ENCODE peak calls at places on chromosomes 16 and 17, in ten cellular contexts. One of them, this sample, is unnamed.

GRCh38 chr16:13898233-13898632 is 21.7 kb upstream of the ERCC4 start:
- DNase-seq in NCI-H1694 treated with DMSO at 0.1 percent for 48 hours: no peak
- DNase-seq in mucosa of descending colon: no peak
- DNase-seq in BJ: no peak
- DNase-seq in psoas muscle: no peak
- DNase-seq in left ventricle myocardium superior: no peak
- DNase-seq in stimulated activated CD4-positive, alpha-beta T cell treated with anti-CD3 and anti-CD28 coated beads, Interleukin-1b, Interleukin-23, amount 100 ng/mL, for 1 hour: no peak
- DNase-seq in stomach: no peak
- DNase-seq in AG04450: no peak
- DNase-seq in ovary: no peak
- DNase-seq in this sample: no peak

GRCh38 chr17:58756246-58757161 is 850 bp downstream of the PPM1E start:
- DNase-seq in NCI-H1694 treated with DMSO at 0.1 percent for 48 hours: peak
- DNase-seq in mucosa of descending colon: no peak
- DNase-seq in BJ: no peak
- DNase-seq in psoas muscle: no peak
- DNase-seq in left ventricle myocardium superior: peak
- DNase-seq in stimulated activated CD4-positive, alpha-beta T cell treated with anti-CD3 and anti-CD28 coated beads, Interleukin-1b, Interleukin-23, amount 100 ng/mL, for 1 hour: no peak
- DNase-seq in stomach: no peak
- DNase-seq in AG04450: no peak
- DNase-seq in ovary: no peak
- DNase-seq in this sample: peak

GRCh38 chr16:85514295-85514600 is 98.9 kb upstream of the GSE1 start:
- DNase-seq in NCI-H1694 treated with DMSO at 0.1 percent for 48 hours: no peak
- DNase-seq in mucosa of descending colon: no peak
- DNase-seq in BJ: no peak
- DNase-seq in psoas muscle: peak
- DNase-seq in left ventricle myocardium superior: peak
- DNase-seq in stimulated activated CD4-positive, alpha-beta T cell treated with anti-CD3 and anti-CD28 coated beads, Interleukin-1b, Interleukin-23, amount 100 ng/mL, for 1 hour: no peak
- DNase-seq in stomach: no peak
- DNase-seq in AG04450: no peak
- DNase-seq in ovary: peak
- DNase-seq in this sample: no peak

GRCh38 chr17:47820023-47820789 is 1.4 kb downstream of the OSBPL7 start:
- DNase-seq in NCI-H1694 treated with DMSO at 0.1 percent for 48 hours: no peak
- DNase-seq in mucosa of descending colon: peak
- DNase-seq in BJ: no peak
- DNase-seq in psoas muscle: no peak
- DNase-seq in left ventricle myocardium superior: no peak
- DNase-seq in stimulated activated CD4-positive, alpha-beta T cell treated with anti-CD3 and anti-CD28 coated beads, Interleukin-1b, Interleukin-23, amount 100 ng/mL, for 1 hour: no peak
- DNase-seq in stomach: peak
- DNase-seq in AG04450: no peak
- DNase-seq in ovary: no peak
- DNase-seq in this sample: no peak

GRCh38 chr17:79982986-79983385 is 52.7 kb downstream of the TBC1D16 start:
- DNase-seq in NCI-H1694 treated with DMSO at 0.1 percent for 48 hours: no peak
- DNase-seq in mucosa of descending colon: peak
- DNase-seq in BJ: no peak
- DNase-seq in psoas muscle: no peak
- DNase-seq in left ventricle myocardium superior: no peak
- DNase-seq in stimulated activated CD4-positive, alpha-beta T cell treated with anti-CD3 and anti-CD28 coated beads, Interleukin-1b, Interleukin-23, amount 100 ng/mL, for 1 hour: no peak
- DNase-seq in stomach: no peak
- DNase-seq in AG04450: no peak
- DNase-seq in ovary: peak
- DNase-seq in this sample: no peak

GRCh38 chr17:1467898-1468492 is 12.0 kb upstream of the CRK start:
- DNase-seq in NCI-H1694 treated with DMSO at 0.1 percent for 48 hours: no peak
- DNase-seq in mucosa of descending colon: no peak
- DNase-seq in BJ: no peak
- DNase-seq in psoas muscle: peak
- DNase-seq in left ventricle myocardium superior: no peak
- DNase-seq in stimulated activated CD4-positive, alpha-beta T cell treated with anti-CD3 and anti-CD28 coated beads, Interleukin-1b, Interleukin-23, amount 100 ng/mL, for 1 hour: no peak
- DNase-seq in stomach: no peak
- DNase-seq in AG04450: no peak
- DNase-seq in ovary: peak
- DNase-seq in this sample: no peak

GRCh38 chr16:66391726-66392670 is 25.5 kb downstream of the CDH5 start:
- DNase-seq in NCI-H1694 treated with DMSO at 0.1 percent for 48 hours: no peak
- DNase-seq in mucosa of descending colon: no peak
- DNase-seq in BJ: no peak
- DNase-seq in psoas muscle: no peak
- DNase-seq in left ventricle myocardium superior: peak
- DNase-seq in stimulated activated CD4-positive, alpha-beta T cell treated with anti-CD3 and anti-CD28 coated beads, Interleukin-1b, Interleukin-23, amount 100 ng/mL, for 1 hour: no peak
- DNase-seq in stomach: no peak
- DNase-seq in AG04450: no peak
- DNase-seq in ovary: no peak
- DNase-seq in this sample: no peak

GRCh38 chr17:69949931-69950330 is 125.1 kb upstream of the KCNJ16 start:
- DNase-seq in NCI-H1694 treated with DMSO at 0.1 percent for 48 hours: no peak
- DNase-seq in mucosa of descending colon: no peak
- DNase-seq in BJ: peak
- DNase-seq in psoas muscle: no peak
- DNase-seq in left ventricle myocardium superior: no peak
- DNase-seq in stimulated activated CD4-positive, alpha-beta T cell treated with anti-CD3 and anti-CD28 coated beads, Interleukin-1b, Interleukin-23, amount 100 ng/mL, for 1 hour: no peak
- DNase-seq in stomach: no peak
- DNase-seq in AG04450: no peak
- DNase-seq in ovary: no peak
- DNase-seq in this sample: no peak

GRCh38 chr16:87391324-87391949 is 699 bp upstream of the MAP1LC3B start:
- DNase-seq in NCI-H1694 treated with DMSO at 0.1 percent for 48 hours: no peak
- DNase-seq in mucosa of descending colon: peak
- DNase-seq in BJ: no peak
- DNase-seq in psoas muscle: peak
- DNase-seq in left ventricle myocardium superior: peak
- DNase-seq in stimulated activated CD4-positive, alpha-beta T cell treated with anti-CD3 and anti-CD28 coated beads, Interleukin-1b, Interleukin-23, amount 100 ng/mL, for 1 hour: no peak
- DNase-seq in stomach: peak
- DNase-seq in AG04450: no peak
- DNase-seq in ovary: peak
- DNase-seq in this sample: peak

GRCh38 chr16:57367111-57367752 is 5.1 kb upstream of the CX3CL1 start:
- DNase-seq in NCI-H1694 treated with DMSO at 0.1 percent for 48 hours: no peak
- DNase-seq in mucosa of descending colon: no peak
- DNase-seq in BJ: no peak
- DNase-seq in psoas muscle: no peak
- DNase-seq in left ventricle myocardium superior: no peak
- DNase-seq in stimulated activated CD4-positive, alpha-beta T cell treated with anti-CD3 and anti-CD28 coated beads, Interleukin-1b, Interleukin-23, amount 100 ng/mL, for 1 hour: no peak
- DNase-seq in stomach: no peak
- DNase-seq in AG04450: no peak
- DNase-seq in ovary: no peak
- DNase-seq in this sample: no peak

GRCh38 chr16:17330019-17330570 is 140.7 kb downstream of the XYLT1 start:
- DNase-seq in NCI-H1694 treated with DMSO at 0.1 percent for 48 hours: peak
- DNase-seq in mucosa of descending colon: no peak
- DNase-seq in BJ: no peak
- DNase-seq in psoas muscle: no peak
- DNase-seq in left ventricle myocardium superior: no peak
- DNase-seq in stimulated activated CD4-positive, alpha-beta T cell treated with anti-CD3 and anti-CD28 coated beads, Interleukin-1b, Interleukin-23, amount 100 ng/mL, for 1 hour: no peak
- DNase-seq in stomach: no peak
- DNase-seq in AG04450: no peak
- DNase-seq in ovary: no peak
- DNase-seq in this sample: no peak

GRCh38 chr17:17227608-17228520 is 9.1 kb downstream of the FLCN start:
- DNase-seq in NCI-H1694 treated with DMSO at 0.1 percent for 48 hours: no peak
- DNase-seq in mucosa of descending colon: peak
- DNase-seq in BJ: no peak
- DNase-seq in psoas muscle: peak
- DNase-seq in left ventricle myocardium superior: peak
- DNase-seq in stimulated activated CD4-positive, alpha-beta T cell treated with anti-CD3 and anti-CD28 coated beads, Interleukin-1b, Interleukin-23, amount 100 ng/mL, for 1 hour: no peak
- DNase-seq in stomach: peak
- DNase-seq in AG04450: no peak
- DNase-seq in ovary: no peak
- DNase-seq in this sample: no peak

GRCh38 chr16:68235105-68235881 is 634 bp downstream of the ESRP2 start:
- DNase-seq in NCI-H1694 treated with DMSO at 0.1 percent for 48 hours: no peak
- DNase-seq in mucosa of descending colon: peak
- DNase-seq in BJ: no peak
- DNase-seq in psoas muscle: peak
- DNase-seq in left ventricle myocardium superior: no peak
- DNase-seq in stimulated activated CD4-positive, alpha-beta T cell treated with anti-CD3 and anti-CD28 coated beads, Interleukin-1b, Interleukin-23, amount 100 ng/mL, for 1 hour: no peak
- DNase-seq in stomach: peak
- DNase-seq in AG04450: no peak
- DNase-seq in ovary: peak
- DNase-seq in this sample: no peak

GRCh38 chr17:72397687-72398086 is 276.9 kb downstream of the SOX9 start:
- DNase-seq in NCI-H1694 treated with DMSO at 0.1 percent for 48 hours: no peak
- DNase-seq in mucosa of descending colon: no peak
- DNase-seq in BJ: no peak
- DNase-seq in psoas muscle: no peak
- DNase-seq in left ventricle myocardium superior: no peak
- DNase-seq in stimulated activated CD4-positive, alpha-beta T cell treated with anti-CD3 and anti-CD28 coated beads, Interleukin-1b, Interleukin-23, amount 100 ng/mL, for 1 hour: no peak
- DNase-seq in stomach: no peak
- DNase-seq in AG04450: no peak
- DNase-seq in ovary: no peak
- DNase-seq in this sample: no peak

GRCh38 chr17:7479389-7480192 is at the start of gene ZBTB4:
- DNase-seq in NCI-H1694 treated with DMSO at 0.1 percent for 48 hours: peak
- DNase-seq in mucosa of descending colon: peak
- DNase-seq in BJ: no peak
- DNase-seq in psoas muscle: peak
- DNase-seq in left ventricle myocardium superior: peak
- DNase-seq in stimulated activated CD4-positive, alpha-beta T cell treated with anti-CD3 and anti-CD28 coated beads, Interleukin-1b, Interleukin-23, amount 100 ng/mL, for 1 hour: peak
- DNase-seq in stomach: peak
- DNase-seq in AG04450: no peak
- DNase-seq in ovary: peak
- DNase-seq in this sample: peak

GRCh38 chr16:84294196-84295142 is at the start of gene WFDC1:
- DNase-seq in NCI-H1694 treated with DMSO at 0.1 percent for 48 hours: no peak
- DNase-seq in mucosa of descending colon: peak
- DNase-seq in BJ: no peak
- DNase-seq in psoas muscle: no peak
- DNase-seq in left ventricle myocardium superior: peak
- DNase-seq in stimulated activated CD4-positive, alpha-beta T cell treated with anti-CD3 and anti-CD28 coated beads, Interleukin-1b, Interleukin-23, amount 100 ng/mL, for 1 hour: no peak
- DNase-seq in stomach: no peak
- DNase-seq in AG04450: no peak
- DNase-seq in ovary: no peak
- DNase-seq in this sample: no peak

GRCh38 chr16:10756574-10756973 is 12.9 kb downstream of the NUBP1 start:
- DNase-seq in NCI-H1694 treated with DMSO at 0.1 percent for 48 hours: no peak
- DNase-seq in mucosa of descending colon: no peak
- DNase-seq in BJ: no peak
- DNase-seq in psoas muscle: no peak
- DNase-seq in left ventricle myocardium superior: no peak
- DNase-seq in stimulated activated CD4-positive, alpha-beta T cell treated with anti-CD3 and anti-CD28 coated beads, Interleukin-1b, Interleukin-23, amount 100 ng/mL, for 1 hour: no peak
- DNase-seq in stomach: no peak
- DNase-seq in AG04450: no peak
- DNase-seq in ovary: no peak
- DNase-seq in this sample: no peak

GRCh38 chr16:84596161-84596560 is 21.7 kb downstream of the COTL1 start:
- DNase-seq in NCI-H1694 treated with DMSO at 0.1 percent for 48 hours: no peak
- DNase-seq in mucosa of descending colon: no peak
- DNase-seq in BJ: no peak
- DNase-seq in psoas muscle: no peak
- DNase-seq in left ventricle myocardium superior: no peak
- DNase-seq in stimulated activated CD4-positive, alpha-beta T cell treated with anti-CD3 and anti-CD28 coated beads, Interleukin-1b, Interleukin-23, amount 100 ng/mL, for 1 hour: no peak
- DNase-seq in stomach: no peak
- DNase-seq in AG04450: no peak
- DNase-seq in ovary: no peak
- DNase-seq in this sample: no peak

GRCh38 chr17:44878627-44879221 is 20.5 kb downstream of the EFTUD2 start:
- DNase-seq in NCI-H1694 treated with DMSO at 0.1 percent for 48 hours: peak
- DNase-seq in mucosa of descending colon: no peak
- DNase-seq in BJ: no peak
- DNase-seq in psoas muscle: no peak
- DNase-seq in left ventricle myocardium superior: no peak
- DNase-seq in stimulated activated CD4-positive, alpha-beta T cell treated with anti-CD3 and anti-CD28 coated beads, Interleukin-1b, Interleukin-23, amount 100 ng/mL, for 1 hour: no peak
- DNase-seq in stomach: no peak
- DNase-seq in AG04450: no peak
- DNase-seq in ovary: peak
- DNase-seq in this sample: peak

GRCh38 chr17:20083460-20083859 is 74.3 kb downstream of the SPECC1 start:
- DNase-seq in NCI-H1694 treated with DMSO at 0.1 percent for 48 hours: no peak
- DNase-seq in mucosa of descending colon: no peak
- DNase-seq in BJ: no peak
- DNase-seq in psoas muscle: no peak
- DNase-seq in left ventricle myocardium superior: no peak
- DNase-seq in stimulated activated CD4-positive, alpha-beta T cell treated with anti-CD3 and anti-CD28 coated beads, Interleukin-1b, Interleukin-23, amount 100 ng/mL, for 1 hour: no peak
- DNase-seq in stomach: no peak
- DNase-seq in AG04450: no peak
- DNase-seq in ovary: no peak
- DNase-seq in this sample: no peak

GRCh38 chr17:40515491-40516041 is 14.1 kb upstream of the TNS4 start:
- DNase-seq in NCI-H1694 treated with DMSO at 0.1 percent for 48 hours: no peak
- DNase-seq in mucosa of descending colon: no peak
- DNase-seq in BJ: no peak
- DNase-seq in psoas muscle: no peak
- DNase-seq in left ventricle myocardium superior: no peak
- DNase-seq in stimulated activated CD4-positive, alpha-beta T cell treated with anti-CD3 and anti-CD28 coated beads, Interleukin-1b, Interleukin-23, amount 100 ng/mL, for 1 hour: no peak
- DNase-seq in stomach: no peak
- DNase-seq in AG04450: no peak
- DNase-seq in ovary: no peak
- DNase-seq in this sample: no peak

GRCh38 chr17:64457156-64457555 is 8.2 kb downstream of the MILR1 start:
- DNase-seq in NCI-H1694 treated with DMSO at 0.1 percent for 48 hours: no peak
- DNase-seq in mucosa of descending colon: no peak
- DNase-seq in BJ: no peak
- DNase-seq in psoas muscle: no peak
- DNase-seq in left ventricle myocardium superior: no peak
- DNase-seq in stimulated activated CD4-positive, alpha-beta T cell treated with anti-CD3 and anti-CD28 coated beads, Interleukin-1b, Interleukin-23, amount 100 ng/mL, for 1 hour: no peak
- DNase-seq in stomach: no peak
- DNase-seq in AG04450: no peak
- DNase-seq in ovary: no peak
- DNase-seq in this sample: no peak

GRCh38 chr17:63843387-63844292 is 1.2 kb upstream of the SMARCD2 start:
- DNase-seq in NCI-H1694 treated with DMSO at 0.1 percent for 48 hours: no peak
- DNase-seq in mucosa of descending colon: peak
- DNase-seq in BJ: no peak
- DNase-seq in psoas muscle: peak
- DNase-seq in left ventricle myocardium superior: peak
- DNase-seq in stimulated activated CD4-positive, alpha-beta T cell treated with anti-CD3 and anti-CD28 coated beads, Interleukin-1b, Interleukin-23, amount 100 ng/mL, for 1 hour: no peak
- DNase-seq in stomach: peak
- DNase-seq in AG04450: peak
- DNase-seq in ovary: peak
- DNase-seq in this sample: peak

GRCh38 chr17:61635913-61636432 is 45.0 kb upstream of the NACA2 start:
- DNase-seq in NCI-H1694 treated with DMSO at 0.1 percent for 48 hours: peak
- DNase-seq in mucosa of descending colon: no peak
- DNase-seq in BJ: no peak
- DNase-seq in psoas muscle: no peak
- DNase-seq in left ventricle myocardium superior: no peak
- DNase-seq in stimulated activated CD4-positive, alpha-beta T cell treated with anti-CD3 and anti-CD28 coated beads, Interleukin-1b, Interleukin-23, amount 100 ng/mL, for 1 hour: no peak
- DNase-seq in stomach: peak
- DNase-seq in AG04450: peak
- DNase-seq in ovary: no peak
- DNase-seq in this sample: peak

GRCh38 chr16:11738742-11739544 is 3.7 kb downstream of the TXNDC11 start:
- DNase-seq in NCI-H1694 treated with DMSO at 0.1 percent for 48 hours: no peak
- DNase-seq in mucosa of descending colon: no peak
- DNase-seq in BJ: no peak
- DNase-seq in psoas muscle: no peak
- DNase-seq in left ventricle myocardium superior: no peak
- DNase-seq in stimulated activated CD4-positive, alpha-beta T cell treated with anti-CD3 and anti-CD28 coated beads, Interleukin-1b, Interleukin-23, amount 100 ng/mL, for 1 hour: no peak
- DNase-seq in stomach: no peak
- DNase-seq in AG04450: no peak
- DNase-seq in ovary: no peak
- DNase-seq in this sample: no peak

GRCh38 chr16:29664133-29664912 is 1.3 kb downstream of the SPN start:
- DNase-seq in NCI-H1694 treated with DMSO at 0.1 percent for 48 hours: no peak
- DNase-seq in mucosa of descending colon: peak
- DNase-seq in BJ: no peak
- DNase-seq in psoas muscle: no peak
- DNase-seq in left ventricle myocardium superior: peak
- DNase-seq in stimulated activated CD4-positive, alpha-beta T cell treated with anti-CD3 and anti-CD28 coated beads, Interleukin-1b, Interleukin-23, amount 100 ng/mL, for 1 hour: no peak
- DNase-seq in stomach: no peak
- DNase-seq in AG04450: no peak
- DNase-seq in ovary: no peak
- DNase-seq in this sample: no peak

GRCh38 chr16:19168173-19169080 is at the start of gene SYT17:
- DNase-seq in NCI-H1694 treated with DMSO at 0.1 percent for 48 hours: peak
- DNase-seq in mucosa of descending colon: peak
- DNase-seq in BJ: no peak
- DNase-seq in psoas muscle: peak
- DNase-seq in left ventricle myocardium superior: peak
- DNase-seq in stimulated activated CD4-positive, alpha-beta T cell treated with anti-CD3 and anti-CD28 coated beads, Interleukin-1b, Interleukin-23, amount 100 ng/mL, for 1 hour: no peak
- DNase-seq in stomach: peak
- DNase-seq in AG04450: no peak
- DNase-seq in ovary: no peak
- DNase-seq in this sample: no peak

GRCh38 chr16:55976815-55977214 is 101.6 kb upstream of the CES5A start:
- DNase-seq in NCI-H1694 treated with DMSO at 0.1 percent for 48 hours: no peak
- DNase-seq in mucosa of descending colon: no peak
- DNase-seq in BJ: no peak
- DNase-seq in psoas muscle: no peak
- DNase-seq in left ventricle myocardium superior: no peak
- DNase-seq in stimulated activated CD4-positive, alpha-beta T cell treated with anti-CD3 and anti-CD28 coated beads, Interleukin-1b, Interleukin-23, amount 100 ng/mL, for 1 hour: no peak
- DNase-seq in stomach: no peak
- DNase-seq in AG04450: no peak
- DNase-seq in ovary: no peak
- DNase-seq in this sample: no peak